ENCODE peak calls at places on chromosomes 1 and 21, in six cellular contexts. D is OCI-LY7, Q is left cardiac atrium, N is fibroblast of the aortic adventitia, T is endodermal cell, Z is globus pallidus. G is an unnamed sample.
A peak's percentile ranks its signal among the peaks of the same experiment; 100 is the strongest.

GRCh38 chr1:81695741-81696140 is 105.0 kb upstream of the ADGRL2 start:
- DNase-seq in D (no peak), Q (no peak), N (peak; percentile 98), T (no peak), Z (no peak), G (no peak)

GRCh38 chr21:38796426-38796825 is 9.3 kb upstream of the ETS2 start:
- DNase-seq in D (no peak), Q (no peak), N (no peak), T (no peak), Z (no peak), G (no peak)

GRCh38 chr1:62687421-62687902 is 724 bp downstream of the DOCK7 start:
- DNase-seq in D (peak; percentile 55), Q (peak; percentile 28), N (peak; percentile 44), T (peak; percentile 79), Z (peak; percentile 11), G (no peak)

GRCh38 chr1:37602750-37603694 is 7.3 kb upstream of the GNL2 start:
- DNase-seq in D (peak; percentile 76), Q (no peak), N (peak; percentile 44), T (peak; percentile 73), Z (peak; percentile 16), G (no peak)

GRCh38 chr1:69513621-69514020 is 54.1 kb upstream of the LRRC7 start:
- DNase-seq in D (no peak), Q (no peak), N (no peak), T (no peak), Z (no peak), G (no peak)

GRCh38 chr1:155002479-155003226 is at the start of gene ZBTB7B:
- DNase-seq in D (no peak), Q (peak; percentile 63), N (no peak), T (peak; percentile 77), Z (no peak), G (no peak)

GRCh38 chr1:70483342-70483741 is 72.3 kb downstream of the CTH start:
- DNase-seq in D (no peak), Q (no peak), N (no peak), T (no peak), Z (no peak), G (no peak)

GRCh38 chr1:16013220-16013907 is 4.5 kb downstream of the HSPB7 start:
- DNase-seq in D (no peak), Q (peak; percentile 82), N (peak; percentile 70), T (peak; percentile 94), Z (no peak), G (no peak)

GRCh38 chr1:242398351-242398750 is 126.1 kb downstream of the PLD5 start:
- DNase-seq in D (no peak), Q (no peak), N (no peak), T (no peak), Z (peak; percentile 20), G (no peak)

GRCh38 chr1:99481391-99481996 is 164.4 kb upstream of the PALMD start:
- DNase-seq in D (peak; percentile 59), Q (peak; percentile 30), N (peak; percentile 77), T (peak; percentile 75), Z (peak; percentile 65), G (no peak)

GRCh38 chr1:150387200-150387599 is 23.3 kb downstream of the RPRD2 start:
- DNase-seq in D (peak; percentile 18), Q (no peak), N (no peak), T (no peak), Z (no peak), G (no peak)

GRCh38 chr21:45763074-45763473 is 119.5 kb downstream of the PCBP3 start:
- DNase-seq in D (no peak), Q (no peak), N (no peak), T (no peak), Z (no peak), G (no peak)

GRCh38 chr1:234337233-234337632 is 36.0 kb upstream of the COA6 start:
- DNase-seq in D (no peak), Q (no peak), N (no peak), T (no peak), Z (no peak), G (no peak)

GRCh38 chr1:225709101-225709500 is 56.2 kb upstream of the ENAH start:
- DNase-seq in D (no peak), Q (no peak), N (no peak), T (peak; percentile 73), Z (no peak), G (no peak)

GRCh38 chr1:89547563-89548485 is 23.2 kb downstream of the LRRC8B start:
- DNase-seq in D (no peak), Q (no peak), N (no peak), T (no peak), Z (peak; percentile 48), G (no peak)

GRCh38 chr1:53621144-53621543 is 117.8 kb downstream of the GLIS1 start:
- DNase-seq in D (no peak), Q (no peak), N (no peak), T (peak; percentile 20), Z (no peak), G (no peak)

GRCh38 chr1:19398309-19398760 is 86.2 kb downstream of the SLC66A1 start:
- DNase-seq in D (no peak), Q (no peak), N (peak; percentile 92), T (no peak), Z (no peak), G (no peak)

GRCh38 chr1:205495237-205495823 is 9.1 kb upstream of the CDK18 start:
- DNase-seq in D (no peak), Q (peak; percentile 55), N (no peak), T (peak; percentile 77), Z (no peak), G (no peak)

GRCh38 chr1:51231121-51231520 is 5.0 kb upstream of the RNF11 start:
- DNase-seq in D (no peak), Q (no peak), N (no peak), T (no peak), Z (no peak), G (no peak)

GRCh38 chr1:172308577-172308976 is 111.9 kb upstream of the C1orf105 start:
- DNase-seq in D (no peak), Q (no peak), N (no peak), T (no peak), Z (no peak), G (no peak)

GRCh38 chr1:184545601-184546000 is 158.8 kb downstream of the C1orf21 start:
- DNase-seq in D (no peak), Q (no peak), N (peak; percentile 83), T (no peak), Z (no peak), G (peak; percentile 4)

GRCh38 chr1:183019860-183020259 is 3.4 kb upstream of the LAMC1 start:
- DNase-seq in D (no peak), Q (no peak), N (peak; percentile 73), T (no peak), Z (no peak), G (no peak)

GRCh38 chr1:240854367-240854766 is 242.4 kb upstream of the GREM2 start:
- DNase-seq in D (no peak), Q (no peak), N (peak; percentile 78), T (no peak), Z (no peak), G (no peak)

GRCh38 chr1:247452447-247453039 is 5.4 kb downstream of the OR2B11 start:
- DNase-seq in D (no peak), Q (no peak), N (no peak), T (no peak), Z (no peak), G (no peak)

GRCh38 chr1:32454726-32455125 is 10.1 kb upstream of the ZBTB8B start:
- DNase-seq in D (no peak), Q (peak; percentile 68), N (peak; percentile 76), T (peak; percentile 71), Z (peak; percentile 35), G (no peak)

GRCh38 chr21:41758550-41758949 is 8.3 kb downstream of the RIPK4 start:
- DNase-seq in D (no peak), Q (no peak), N (no peak), T (peak; percentile 39), Z (no peak), G (no peak)

GRCh38 chr1:112674986-112675727 is 698 bp downstream of the MOV10 start:
- DNase-seq in D (peak; percentile 41), Q (peak; percentile 68), N (no peak), T (peak; percentile 87), Z (peak; percentile 62), G (no peak)

GRCh38 chr1:20900056-20900455 is 112.9 kb upstream of the HP1BP3 start:
- DNase-seq in D (no peak), Q (no peak), N (no peak), T (no peak), Z (no peak), G (no peak)

GRCh38 chr1:64172458-64172983 is 30.9 kb upstream of the UBE2U start:
- DNase-seq in D (no peak), Q (no peak), N (peak; percentile 67), T (no peak), Z (no peak), G (no peak)

GRCh38 chr1:153404768-153405167 is 11.6 kb upstream of the S100A7A start:
- DNase-seq in D (peak; percentile 45), Q (peak; percentile 39), N (no peak), T (peak; percentile 88), Z (no peak), G (no peak)

GRCh38 chr1:117967472-117967871 is 37.9 kb downstream of the WDR3 start:
- DNase-seq in D (no peak), Q (no peak), N (peak; percentile 71), T (no peak), Z (no peak), G (no peak)

GRCh38 chr21:46323227-46323709 is 402 bp downstream of the C21orf58 start:
- DNase-seq in D (peak; percentile 58), Q (peak; percentile 44), N (no peak), T (peak; percentile 47), Z (peak; percentile 7), G (no peak)

GRCh38 chr1:170012920-170013319 is 61.6 kb downstream of the KIFAP3 start:
- DNase-seq in D (no peak), Q (no peak), N (no peak), T (no peak), Z (no peak), G (no peak)

G was measured in epithelial cell of proximal tubule.